ENCODE peak calls at places on chromosomes 11 and 22, in nine cellular contexts. U, Y, M, F, B, S, C, P and O are unnamed samples.

GRCh38 chr22:48268771-48269552 is 1506.5 kb downstream of the TBC1D22A start:
- DNase-seq in U (no peak), C (no peak), S (no peak), F (peak; percentile 10), P (peak; percentile 26), B (no peak), M (no peak), Y (no peak), O (no peak)

GRCh38 chr11:64969209-64969608 is 2.7 kb downstream of the MAJIN start:
- DNase-seq in B (no peak), C (no peak), U (peak; percentile 9), M (no peak), F (peak; percentile 37), Y (no peak), P (no peak), S (no peak), O (no peak)

GRCh38 chr11:8206251-8207079 is 37.6 kb upstream of the RIC3 start:
- DNase-seq in B (no peak), U (no peak), F (no peak), S (no peak), P (peak; percentile 55), C (peak; percentile 46), Y (peak; percentile 47), M (peak; percentile 77), O (peak; percentile 50)

GRCh38 chr11:11626128-11626527 is 4.3 kb upstream of the GALNT18 start:
- DNase-seq in C (no peak), F (no peak), M (no peak), S (no peak), U (no peak), Y (no peak), B (no peak), P (no peak), O (no peak)

GRCh38 chr11:119263352-119263940 is 53.5 kb downstream of the MCAM start:
- DNase-seq in S (no peak), C (no peak), M (no peak), F (no peak), P (no peak), Y (no peak), B (no peak), U (no peak), O (no peak)

GRCh38 chr11:73752903-73753302 is 8.0 kb downstream of the RAB6A start:
- DNase-seq in M (no peak), B (no peak), C (no peak), U (no peak), P (no peak), S (no peak), F (no peak), Y (no peak), O (no peak)

GRCh38 chr11:62125881-62126280 is 2.1 kb downstream of the INCENP start:
- DNase-seq in P (peak; percentile 9), F (no peak), B (no peak), S (no peak), U (no peak), M (no peak), Y (no peak), C (no peak), O (no peak)

GRCh38 chr11:31521497-31522150 is 12.1 kb downstream of the ELP4 start:
- DNase-seq in C (no peak), U (no peak), M (no peak), B (no peak), Y (no peak), P (no peak), F (no peak), S (no peak), O (no peak)

GRCh38 chr11:60772666-60773065 is 12.5 kb upstream of the MS4A10 start:
- DNase-seq in S (no peak), P (no peak), C (no peak), Y (no peak), F (no peak), B (no peak), U (no peak), M (no peak), O (no peak)

GRCh38 chr22:35367331-35367886 is 13.5 kb upstream of the HMOX1 start:
- DNase-seq in S (no peak), Y (no peak), F (no peak), M (no peak), C (no peak), U (no peak), P (no peak), B (no peak), O (no peak)

GRCh38 chr11:44977493-44977984 is 26.9 kb upstream of the TP53I11 start:
- DNase-seq in B (no peak), Y (no peak), P (peak; percentile 82), C (no peak), S (no peak), F (no peak), U (no peak), M (no peak), O (no peak)

GRCh38 chr11:74134661-74135515 is 35.9 kb downstream of the C2CD3 start:
- DNase-seq in B (no peak), U (no peak), M (no peak), C (no peak), P (no peak), S (no peak), F (peak; percentile 13), Y (no peak), O (no peak)

GRCh38 chr11:22432331-22433065 is 94.3 kb downstream of the SLC17A6 start:
- DNase-seq in B (no peak), M (peak; percentile 77), Y (peak; percentile 45), F (no peak), S (no peak), P (peak; percentile 60), C (peak; percentile 46), U (peak; percentile 25), O (no peak)

GRCh38 chr22:47631571-47632102 is 869.2 kb downstream of the TBC1D22A start:
- DNase-seq in B (no peak), Y (no peak), C (no peak), P (no peak), F (peak; percentile 91), U (no peak), S (no peak), M (no peak), O (no peak)

GRCh38 chr11:1879941-1880720 is 11.6 kb downstream of the PRR33 start:
- DNase-seq in B (no peak), Y (peak; percentile 85), M (no peak), P (peak; percentile 53), F (no peak), C (no peak), S (no peak), U (no peak), O (no peak)

GRCh38 chr22:35205956-35206355 is 51.3 kb upstream of the HMGXB4 start:
- DNase-seq in U (no peak), S (no peak), Y (no peak), F (peak; percentile 50), B (no peak), M (no peak), P (no peak), C (no peak), O (no peak)

GRCh38 chr22:24937114-24937513 is 9.4 kb downstream of the LHFPL7 start:
- DNase-seq in S (no peak), M (no peak), Y (no peak), B (no peak), P (peak; percentile 52), C (no peak), U (no peak), F (peak; percentile 16), O (no peak)

GRCh38 chr11:129815596-129816461 is at the start of gene TMEM45B:
- DNase-seq in Y (no peak), U (no peak), C (no peak), S (no peak), B (peak; percentile 36), M (no peak), F (no peak), P (peak; percentile 80), O (no peak)

GRCh38 chr11:1343391-1344055 is 34.1 kb upstream of the TOLLIP start:
- DNase-seq in M (no peak), P (no peak), B (no peak), Y (no peak), F (no peak), C (no peak), U (no peak), S (no peak), O (no peak)

GRCh38 chr11:76789443-76789719 is 6.2 kb downstream of the TSKU start:
- DNase-seq in U (no peak), B (no peak), M (no peak), F (no peak), Y (peak; percentile 9), S (no peak), P (no peak), C (no peak), O (no peak)

GRCh38 chr11:83864412-83865057 is 578.4 kb upstream of the CCDC90B start:
- DNase-seq in Y (no peak), U (no peak), S (no peak), B (no peak), M (no peak), F (peak; percentile 21), C (no peak), P (no peak), O (no peak)

GRCh38 chr11:61897387-61898246 is 6.3 kb upstream of the FADS3 start:
- DNase-seq in P (peak; percentile 98), C (peak; percentile 26), M (peak; percentile 80), U (peak; percentile 55), B (peak; percentile 74), Y (peak; percentile 71), S (peak; percentile 65), F (peak; percentile 56), O (peak; percentile 36)

GRCh38 chr11:69212121-69213110 is 56.7 kb downstream of the SMIM38 start:
- DNase-seq in F (no peak), B (no peak), S (no peak), M (no peak), P (peak; percentile 76), Y (no peak), U (no peak), C (no peak), O (no peak)